ENCODE peak calls at places on chromosomes 1 and 21, in four cellular contexts. One of them, this sample, is unnamed.

GRCh38 chr1:159989581-159989980 is 35.5 kb upstream of the SLAMF9 start:
- DNase-seq in SK-N-SH: no peak
- DNase-seq in K562: no peak
- DNase-seq in GM12878: no peak
- DNase-seq in this sample: no peak

GRCh38 chr21:41247561-41247968 is 69.0 kb upstream of the FAM3B start:
- DNase-seq in SK-N-SH: no peak
- DNase-seq in GM12878: no peak
- DNase-seq in K562: peak
- DNase-seq in this sample: no peak

GRCh38 chr1:232136136-232136535 is 493.8 kb downstream of the SIPA1L2 start:
- DNase-seq in GM12878: no peak
- DNase-seq in K562: no peak
- DNase-seq in SK-N-SH: no peak
- DNase-seq in this sample: no peak

GRCh38 chr1:23590058-23590783 is 30.9 kb upstream of the ID3 start:
- DNase-seq in SK-N-SH: no peak
- DNase-seq in GM12878: no peak
- DNase-seq in K562: peak
- DNase-seq in this sample: no peak

GRCh38 chr1:60274422-60275419 is 201.2 kb upstream of the C1orf87 start:
- DNase-seq in SK-N-SH: no peak
- DNase-seq in GM12878: no peak
- DNase-seq in K562: no peak
- DNase-seq in this sample: no peak

GRCh38 chr1:117607471-117607870 is 1.6 kb downstream of the TENT5C start:
- DNase-seq in SK-N-SH: no peak
- DNase-seq in GM12878: no peak
- DNase-seq in K562: no peak
- DNase-seq in this sample: peak

GRCh38 chr1:175702079-175702795 is 41.2 kb downstream of the TNR start:
- DNase-seq in SK-N-SH: no peak
- DNase-seq in K562: no peak
- DNase-seq in GM12878: no peak
- DNase-seq in this sample: no peak

GRCh38 chr1:110281363-110282290 is 57.5 kb upstream of the RBM15 start:
- DNase-seq in SK-N-SH: peak
- DNase-seq in GM12878: no peak
- DNase-seq in K562: no peak
- DNase-seq in this sample: no peak

GRCh38 chr1:26349196-26349885 is 4.6 kb downstream of the CRYBG2 start:
- DNase-seq in K562: no peak
- DNase-seq in GM12878: no peak
- DNase-seq in SK-N-SH: no peak
- DNase-seq in this sample: no peak

GRCh38 chr1:101652476-101652875 is 344.2 kb downstream of the OLFM3 start:
- DNase-seq in GM12878: no peak
- DNase-seq in SK-N-SH: no peak
- DNase-seq in K562: no peak
- DNase-seq in this sample: no peak

GRCh38 chr1:171910786-171911185 is 69.5 kb downstream of the DNM3 start:
- DNase-seq in GM12878: no peak
- DNase-seq in K562: no peak
- DNase-seq in SK-N-SH: no peak
- DNase-seq in this sample: no peak

GRCh38 chr1:224805889-224806288 is 123.6 kb upstream of the DNAH14 start:
- DNase-seq in GM12878: no peak
- DNase-seq in K562: no peak
- DNase-seq in SK-N-SH: no peak
- DNase-seq in this sample: no peak

GRCh38 chr1:91511386-91511785 is 10.7 kb downstream of the CDC7 start:
- DNase-seq in SK-N-SH: no peak
- DNase-seq in K562: peak
- DNase-seq in GM12878: no peak
- DNase-seq in this sample: no peak

GRCh38 chr21:14712121-14712520 is 166.0 kb upstream of the SAMSN1 start:
- DNase-seq in GM12878: no peak
- DNase-seq in K562: no peak
- DNase-seq in SK-N-SH: no peak
- DNase-seq in this sample: no peak

GRCh38 chr1:17572264-17572985 is 32.9 kb downstream of the ARHGEF10L start:
- DNase-seq in K562: peak
- DNase-seq in GM12878: no peak
- DNase-seq in SK-N-SH: no peak
- DNase-seq in this sample: peak

GRCh38 chr1:241213147-241213546 is 143.9 kb downstream of the RGS7 start:
- DNase-seq in GM12878: no peak
- DNase-seq in SK-N-SH: no peak
- DNase-seq in K562: no peak
- DNase-seq in this sample: no peak

GRCh38 chr1:163440090-163440489 is 118.3 kb downstream of the NUF2 start:
- DNase-seq in SK-N-SH: peak
- DNase-seq in K562: no peak
- DNase-seq in GM12878: no peak
- DNase-seq in this sample: no peak

GRCh38 chr1:35062518-35063196 is 16.5 kb upstream of the ZMYM1 start:
- DNase-seq in K562: peak
- DNase-seq in GM12878: peak
- DNase-seq in SK-N-SH: peak
- DNase-seq in this sample: no peak

GRCh38 chr21:38985423-38986378 is 180.0 kb downstream of the ETS2 start:
- DNase-seq in SK-N-SH: peak
- DNase-seq in GM12878: peak
- DNase-seq in K562: peak
- DNase-seq in this sample: no peak

GRCh38 chr1:198772626-198773025 is 133.8 kb downstream of the PTPRC start:
- DNase-seq in SK-N-SH: no peak
- DNase-seq in K562: no peak
- DNase-seq in GM12878: no peak
- DNase-seq in this sample: no peak

GRCh38 chr1:89519779-89520358 is 4.8 kb upstream of the LRRC8B start:
- DNase-seq in GM12878: no peak
- DNase-seq in SK-N-SH: peak
- DNase-seq in K562: peak
- DNase-seq in this sample: no peak

GRCh38 chr1:158931055-158931737 is at the start of gene PYHIN1:
- DNase-seq in SK-N-SH: no peak
- DNase-seq in K562: no peak
- DNase-seq in GM12878: no peak
- DNase-seq in this sample: no peak

GRCh38 chr1:20486457-20487235 is 636 bp upstream of the CAMK2N1 start:
- DNase-seq in GM12878: no peak
- DNase-seq in SK-N-SH: peak
- DNase-seq in K562: peak
- DNase-seq in this sample: peak

GRCh38 chr1:94734963-94735899 is 84.9 kb upstream of the SLC44A3 start:
- DNase-seq in K562: peak
- DNase-seq in GM12878: no peak
- DNase-seq in SK-N-SH: no peak
- DNase-seq in this sample: peak

GRCh38 chr1:109739738-109740614 is 862 bp downstream of the GSTM3 start:
- DNase-seq in K562: peak
- DNase-seq in SK-N-SH: peak
- DNase-seq in GM12878: no peak
- DNase-seq in this sample: peak

GRCh38 chr1:201009967-201010645 is 13.4 kb downstream of the KIF21B start:
- DNase-seq in K562: no peak
- DNase-seq in SK-N-SH: no peak
- DNase-seq in GM12878: no peak
- DNase-seq in this sample: peak

GRCh38 chr1:115648717-115649691 is 7.2 kb downstream of the VANGL1 start:
- DNase-seq in SK-N-SH: no peak
- DNase-seq in K562: peak
- DNase-seq in GM12878: peak
- DNase-seq in this sample: no peak

GRCh38 chr1:113073457-113073950 is 506 bp downstream of the LRIG2 start:
- DNase-seq in SK-N-SH: peak
- DNase-seq in K562: peak
- DNase-seq in GM12878: no peak
- DNase-seq in this sample: peak

GRCh38 chr1:234315091-234315541 is 58.1 kb upstream of the COA6 start:
- DNase-seq in SK-N-SH: no peak
- DNase-seq in K562: no peak
- DNase-seq in GM12878: no peak
- DNase-seq in this sample: no peak

GRCh38 chr1:113542221-113542701 is 151.9 kb downstream of the MAGI3 start:
- DNase-seq in GM12878: no peak
- DNase-seq in SK-N-SH: no peak
- DNase-seq in K562: no peak
- DNase-seq in this sample: no peak

GRCh38 chr1:175893192-175893591 is 149.8 kb upstream of the TNR start:
- DNase-seq in GM12878: no peak
- DNase-seq in SK-N-SH: no peak
- DNase-seq in K562: no peak
- DNase-seq in this sample: no peak

GRCh38 chr1:54885863-54886723 is 902 bp downstream of the DHCR24 start:
- DNase-seq in K562: peak
- DNase-seq in SK-N-SH: peak
- DNase-seq in GM12878: no peak
- DNase-seq in this sample: peak

GRCh38 chr1:2611034-2611501 is 21.7 kb downstream of the MMEL1 start:
- DNase-seq in GM12878: no peak
- DNase-seq in SK-N-SH: peak
- DNase-seq in K562: peak
- DNase-seq in this sample: peak

GRCh38 chr1:48677306-48678287 is 99.1 kb downstream of the BEND5 start:
- DNase-seq in SK-N-SH: peak
- DNase-seq in GM12878: no peak
- DNase-seq in K562: peak
- DNase-seq in this sample: peak

GRCh38 chr21:31801551-31802234 is 69.8 kb upstream of the SCAF4 start:
- DNase-seq in K562: no peak
- DNase-seq in GM12878: no peak
- DNase-seq in SK-N-SH: no peak
- DNase-seq in this sample: no peak

GRCh38 chr1:181038399-181038873 is 4.7 kb downstream of the MR1 start:
- DNase-seq in SK-N-SH: peak
- DNase-seq in K562: peak
- DNase-seq in GM12878: no peak
- DNase-seq in this sample: peak

GRCh38 chr1:151621351-151621750 is 9.5 kb downstream of the SNX27 start:
- DNase-seq in K562: no peak
- DNase-seq in GM12878: no peak
- DNase-seq in SK-N-SH: no peak
- DNase-seq in this sample: no peak

GRCh38 chr1:207084241-207084640 is 4.4 kb upstream of the C4BPB start:
- DNase-seq in GM12878: no peak
- DNase-seq in SK-N-SH: no peak
- DNase-seq in K562: no peak
- DNase-seq in this sample: no peak

GRCh38 chr1:209742409-209743144 is 13.3 kb upstream of the TRAF3IP3 start:
- DNase-seq in GM12878: no peak
- DNase-seq in SK-N-SH: no peak
- DNase-seq in K562: no peak
- DNase-seq in this sample: no peak

GRCh38 chr1:10050611-10051010 is 17.9 kb downstream of the UBE4B start:
- DNase-seq in SK-N-SH: no peak
- DNase-seq in K562: no peak
- DNase-seq in GM12878: no peak
- DNase-seq in this sample: no peak

GRCh38 chr1:227999056-227999930 is 7.5 kb upstream of the WNT3A start:
- DNase-seq in K562: peak
- DNase-seq in GM12878: peak
- DNase-seq in SK-N-SH: peak
- DNase-seq in this sample: peak
- TF ChIP-seq USF1 in K562: no peak
- TF ChIP-seq USF1 in GM12878: no peak
- TF ChIP-seq USF1 in SK-N-SH: no peak
- TF ChIP-seq USF1 in this sample: no peak

GRCh38 chr1:37455516-37455915 is 18.9 kb upstream of the ZC3H12A start:
- DNase-seq in SK-N-SH: no peak
- DNase-seq in K562: no peak
- DNase-seq in GM12878: no peak
- DNase-seq in this sample: no peak
- TF ChIP-seq USF1 in SK-N-SH: no peak
- TF ChIP-seq USF1 in K562: no peak
- TF ChIP-seq USF1 in GM12878: no peak
- TF ChIP-seq USF1 in this sample: no peak

GRCh38 chr1:239997515-239998311 is 94.0 kb upstream of the FMN2 start:
- DNase-seq in GM12878: no peak
- DNase-seq in K562: no peak
- DNase-seq in SK-N-SH: peak
- DNase-seq in this sample: peak
- TF ChIP-seq USF1 in GM12878: no peak
- TF ChIP-seq USF1 in K562: no peak
- TF ChIP-seq USF1 in SK-N-SH: no peak
- TF ChIP-seq USF1 in this sample: no peak

GRCh38 chr1:157240495-157241184 is 102.4 kb upstream of the ETV3 start:
- DNase-seq in SK-N-SH: no peak
- DNase-seq in K562: no peak
- DNase-seq in GM12878: peak
- DNase-seq in this sample: peak
- TF ChIP-seq USF1 in SK-N-SH: no peak
- TF ChIP-seq USF1 in K562: no peak
- TF ChIP-seq USF1 in GM12878: no peak
- TF ChIP-seq USF1 in this sample: no peak

GRCh38 chr1:31531177-31532000 is 44.9 kb upstream of the TINAGL1 start:
- DNase-seq in GM12878: no peak
- DNase-seq in SK-N-SH: peak
- DNase-seq in K562: no peak
- DNase-seq in this sample: no peak
- TF ChIP-seq USF1 in GM12878: no peak
- TF ChIP-seq USF1 in SK-N-SH: no peak
- TF ChIP-seq USF1 in K562: no peak
- TF ChIP-seq USF1 in this sample: no peak

This sample was measured in WTC11.